ENCODE peak calls at places on chromosomes 5 and 9, in eight cellular contexts. One of them, this sample, is unnamed.

GRCh38 chr9:112443200-112443599 is 43.4 kb upstream of the KIAA1958 start:
- DNase-seq in fibroblast of lung: peak; percentile 16
- DNase-seq in naive thymus-derived CD4-positive, alpha-beta T cell: peak; percentile 16
- DNase-seq in vagina: no peak
- DNase-seq in lower lobe of right lung: no peak
- DNase-seq in aorta: no peak
- DNase-seq in Peyer's patch: no peak
- DNase-seq in tibial nerve: no peak
- DNase-seq in this sample: no peak

GRCh38 chr9:78406146-78406545 is 109.2 kb downstream of the PSAT1 start:
- DNase-seq in fibroblast of lung: peak; percentile 54
- DNase-seq in naive thymus-derived CD4-positive, alpha-beta T cell: no peak
- DNase-seq in vagina: no peak
- DNase-seq in lower lobe of right lung: no peak
- DNase-seq in aorta: no peak
- DNase-seq in Peyer's patch: no peak
- DNase-seq in tibial nerve: no peak
- DNase-seq in this sample: no peak

GRCh38 chr9:19120846-19121245 is 6.4 kb downstream of the PLIN2 start:
- DNase-seq in fibroblast of lung: no peak
- DNase-seq in naive thymus-derived CD4-positive, alpha-beta T cell: no peak
- DNase-seq in vagina: no peak
- DNase-seq in lower lobe of right lung: no peak
- DNase-seq in aorta: no peak
- DNase-seq in Peyer's patch: no peak
- DNase-seq in tibial nerve: no peak
- DNase-seq in this sample: no peak

GRCh38 chr5:66882592-66883227 is 286.5 kb downstream of the MAST4 start:
- DNase-seq in fibroblast of lung: peak; percentile 83
- DNase-seq in naive thymus-derived CD4-positive, alpha-beta T cell: no peak
- DNase-seq in vagina: no peak
- DNase-seq in lower lobe of right lung: no peak
- DNase-seq in aorta: no peak
- DNase-seq in Peyer's patch: no peak
- DNase-seq in tibial nerve: no peak
- DNase-seq in this sample: no peak

GRCh38 chr9:95189230-95190098 is 128.0 kb downstream of the FANCC start:
- DNase-seq in fibroblast of lung: peak; percentile 86
- DNase-seq in naive thymus-derived CD4-positive, alpha-beta T cell: no peak
- DNase-seq in vagina: no peak
- DNase-seq in lower lobe of right lung: no peak
- DNase-seq in aorta: peak; percentile 70
- DNase-seq in Peyer's patch: no peak
- DNase-seq in tibial nerve: no peak
- DNase-seq in this sample: no peak

GRCh38 chr9:27763831-27764230 is 190.6 kb upstream of the C9orf72 start:
- DNase-seq in fibroblast of lung: no peak
- DNase-seq in naive thymus-derived CD4-positive, alpha-beta T cell: no peak
- DNase-seq in vagina: no peak
- DNase-seq in lower lobe of right lung: no peak
- DNase-seq in aorta: no peak
- DNase-seq in Peyer's patch: no peak
- DNase-seq in tibial nerve: no peak
- DNase-seq in this sample: no peak

GRCh38 chr5:144122081-144122480 is 48.4 kb downstream of the YIPF5 start:
- DNase-seq in fibroblast of lung: peak; percentile 76
- DNase-seq in naive thymus-derived CD4-positive, alpha-beta T cell: no peak
- DNase-seq in vagina: no peak
- DNase-seq in lower lobe of right lung: no peak
- DNase-seq in aorta: no peak
- DNase-seq in Peyer's patch: no peak
- DNase-seq in tibial nerve: no peak
- DNase-seq in this sample: no peak

GRCh38 chr5:180159756-180160155 is 49.3 kb downstream of the RASGEF1C start:
- DNase-seq in fibroblast of lung: peak; percentile 28
- DNase-seq in naive thymus-derived CD4-positive, alpha-beta T cell: no peak
- DNase-seq in vagina: no peak
- DNase-seq in lower lobe of right lung: no peak
- DNase-seq in aorta: no peak
- DNase-seq in Peyer's patch: no peak
- DNase-seq in tibial nerve: no peak
- DNase-seq in this sample: no peak

GRCh38 chr9:63816742-63817621 is 1468.0 kb downstream of the FOXD4L5 start:
- DNase-seq in fibroblast of lung: peak; percentile 88
- DNase-seq in naive thymus-derived CD4-positive, alpha-beta T cell: peak; percentile 31
- DNase-seq in vagina: peak; percentile 96
- DNase-seq in lower lobe of right lung: peak; percentile 95
- DNase-seq in aorta: peak; percentile 90
- DNase-seq in Peyer's patch: peak; percentile 90
- DNase-seq in tibial nerve: peak; percentile 61
- DNase-seq in this sample: no peak

DNA sequence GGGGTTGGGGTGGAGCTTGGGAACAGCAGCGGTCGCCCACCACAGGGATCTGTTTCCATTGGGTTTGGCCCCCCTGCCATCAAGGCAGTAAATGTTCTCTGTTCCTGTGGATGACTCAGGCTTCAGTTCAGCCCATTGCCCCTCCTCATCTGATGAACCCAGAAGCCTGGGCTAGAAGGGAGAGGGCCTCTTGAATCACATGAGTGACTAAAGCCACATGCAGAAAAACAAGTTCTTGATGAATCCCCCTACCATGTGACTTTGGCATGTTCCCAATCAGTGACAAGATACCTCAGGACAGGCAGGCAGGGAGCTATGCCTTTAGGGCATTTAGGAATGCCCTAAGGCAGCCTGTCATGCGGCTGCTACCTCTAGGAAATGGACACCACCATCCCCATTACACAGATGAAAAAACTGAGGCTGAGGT is 2.5 kb downstream of the SH3PXD2B start:
- DNase-seq in fibroblast of lung: peak; percentile 88
- DNase-seq in naive thymus-derived CD4-positive, alpha-beta T cell: no peak
- DNase-seq in vagina: no peak
- DNase-seq in lower lobe of right lung: no peak
- DNase-seq in aorta: no peak
- DNase-seq in Peyer's patch: no peak
- DNase-seq in tibial nerve: no peak
- DNase-seq in this sample: no peak
- H3K27ac ChIP-seq in fibroblast of lung: no peak overlapping the region
- H3K27ac ChIP-seq in naive thymus-derived CD4-positive, alpha-beta T cell: no peak overlapping the region
- H3K27ac ChIP-seq in vagina: peak overlapping the region; percentile 97
- H3K27ac ChIP-seq in lower lobe of right lung: peak overlapping the region; percentile 53
- H3K27ac ChIP-seq in aorta: no peak overlapping the region
- H3K27ac ChIP-seq in Peyer's patch: no peak overlapping the region
- H3K27ac ChIP-seq in tibial nerve: peak overlapping the region; percentile 93
- H3K27ac ChIP-seq in this sample: peak overlapping the region; percentile 90

GRCh38 chr9:101274971-101275670 is 109.7 kb downstream of the BAAT start:
- DNase-seq in fibroblast of lung: no peak
- DNase-seq in naive thymus-derived CD4-positive, alpha-beta T cell: no peak
- DNase-seq in vagina: no peak
- DNase-seq in lower lobe of right lung: no peak
- DNase-seq in aorta: no peak
- DNase-seq in Peyer's patch: no peak
- DNase-seq in tibial nerve: no peak
- DNase-seq in this sample: no peak
- H3K27ac ChIP-seq in fibroblast of lung: no peak overlapping the region
- H3K27ac ChIP-seq in naive thymus-derived CD4-positive, alpha-beta T cell: no peak overlapping the region
- H3K27ac ChIP-seq in vagina: no peak overlapping the region
- H3K27ac ChIP-seq in lower lobe of right lung: no peak overlapping the region
- H3K27ac ChIP-seq in aorta: no peak overlapping the region
- H3K27ac ChIP-seq in Peyer's patch: no peak overlapping the region
- H3K27ac ChIP-seq in tibial nerve: no peak overlapping the region
- H3K27ac ChIP-seq in this sample: peak overlapping the region; percentile 70

DNA sequence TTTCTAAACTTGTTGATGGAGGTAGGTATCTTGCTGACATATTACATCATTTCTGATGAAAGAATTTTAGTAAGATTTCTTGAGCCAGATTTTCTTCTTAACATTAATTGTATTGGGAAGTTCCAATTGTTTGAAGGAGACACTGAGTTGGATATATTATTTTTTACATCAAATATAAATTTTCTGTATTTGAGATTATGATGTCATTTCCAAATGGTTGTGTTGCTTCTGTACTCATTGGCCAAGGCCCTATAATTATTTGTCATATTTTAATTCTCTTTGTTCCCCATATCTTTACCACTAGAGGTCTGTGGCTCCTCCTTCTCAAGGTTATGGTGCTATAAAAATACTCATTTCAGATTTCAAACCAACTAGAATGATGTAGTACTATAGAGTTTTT is 53.4 kb downstream of the ITGA1 start:
- DNase-seq in fibroblast of lung: no peak
- DNase-seq in naive thymus-derived CD4-positive, alpha-beta T cell: no peak
- DNase-seq in vagina: no peak
- DNase-seq in lower lobe of right lung: no peak
- DNase-seq in aorta: no peak
- DNase-seq in Peyer's patch: no peak
- DNase-seq in tibial nerve: no peak
- DNase-seq in this sample: no peak
- H3K27ac ChIP-seq in fibroblast of lung: no peak overlapping the region
- H3K27ac ChIP-seq in naive thymus-derived CD4-positive, alpha-beta T cell: no peak overlapping the region
- H3K27ac ChIP-seq in vagina: peak overlapping the region; percentile 68
- H3K27ac ChIP-seq in lower lobe of right lung: peak overlapping the region; percentile 38
- H3K27ac ChIP-seq in aorta: no peak overlapping the region
- H3K27ac ChIP-seq in Peyer's patch: no peak overlapping the region
- H3K27ac ChIP-seq in tibial nerve: peak overlapping the region; percentile 85
- H3K27ac ChIP-seq in this sample: no peak overlapping the region

GRCh38 chr5:38796739-38797108 is 49.1 kb upstream of the OSMR start:
- DNase-seq in fibroblast of lung: no peak
- DNase-seq in naive thymus-derived CD4-positive, alpha-beta T cell: no peak
- DNase-seq in vagina: no peak
- DNase-seq in lower lobe of right lung: no peak
- DNase-seq in aorta: no peak
- DNase-seq in Peyer's patch: no peak
- DNase-seq in tibial nerve: no peak
- DNase-seq in this sample: no peak
- H3K27ac ChIP-seq in fibroblast of lung: no peak overlapping the region
- H3K27ac ChIP-seq in naive thymus-derived CD4-positive, alpha-beta T cell: no peak overlapping the region
- H3K27ac ChIP-seq in vagina: peak overlapping the region; percentile 78
- H3K27ac ChIP-seq in lower lobe of right lung: peak overlapping the region; percentile 39
- H3K27ac ChIP-seq in aorta: no peak overlapping the region
- H3K27ac ChIP-seq in Peyer's patch: no peak overlapping the region
- H3K27ac ChIP-seq in tibial nerve: peak overlapping the region; percentile 81
- H3K27ac ChIP-seq in this sample: no peak overlapping the region

DNA sequence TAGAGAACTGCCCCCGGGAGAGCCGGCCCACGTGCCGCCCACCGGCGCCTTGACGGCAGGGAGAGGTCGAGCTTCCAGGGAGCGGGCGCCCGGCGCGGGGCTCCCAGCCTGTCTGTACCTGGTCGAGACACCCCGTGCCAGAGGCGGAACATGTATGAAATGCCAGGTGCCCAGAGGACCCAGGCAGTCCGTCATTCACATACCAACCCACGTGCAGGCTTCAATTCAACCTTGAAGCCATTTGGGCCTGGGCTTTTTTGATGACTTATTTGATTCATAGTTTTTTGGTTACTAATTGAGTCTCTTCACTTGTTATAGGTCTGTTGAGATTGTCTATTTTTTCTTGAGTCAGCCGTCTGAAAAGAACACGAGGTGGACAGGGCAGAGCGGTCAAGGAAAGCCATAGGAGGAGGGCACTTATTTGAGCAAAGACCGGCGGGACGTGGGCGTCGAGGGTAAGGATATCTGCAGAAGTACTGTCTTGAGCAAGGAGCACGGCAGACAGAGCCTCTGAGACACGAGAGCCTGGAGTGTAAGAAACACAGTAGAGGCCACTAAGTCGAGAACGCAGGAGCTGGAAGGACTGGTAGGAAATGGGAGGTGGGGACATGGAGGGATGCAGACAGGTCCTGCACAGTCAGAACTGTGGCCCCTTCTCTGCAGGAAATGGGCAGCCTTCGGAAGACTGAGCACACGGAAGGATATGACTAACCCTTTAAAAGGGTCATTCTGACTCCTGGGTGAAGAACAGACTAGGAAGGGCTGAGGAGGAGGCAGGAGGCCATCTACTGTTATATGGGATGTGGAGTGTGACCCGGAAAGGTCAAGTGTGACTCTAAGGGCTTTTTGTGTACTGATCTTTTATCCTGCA is 1.2 kb upstream of the CAMSAP1 start:
- DNase-seq in fibroblast of lung: no peak
- DNase-seq in naive thymus-derived CD4-positive, alpha-beta T cell: no peak
- DNase-seq in vagina: no peak
- DNase-seq in lower lobe of right lung: peak; percentile 59
- DNase-seq in aorta: peak; percentile 39
- DNase-seq in Peyer's patch: no peak
- DNase-seq in tibial nerve: no peak
- DNase-seq in this sample: no peak
- H3K27ac ChIP-seq in fibroblast of lung: no peak overlapping the region
- H3K27ac ChIP-seq in naive thymus-derived CD4-positive, alpha-beta T cell: peak overlapping the region; percentile 89
- H3K27ac ChIP-seq in vagina: peak overlapping the region; percentile 65
- H3K27ac ChIP-seq in lower lobe of right lung: peak overlapping the region; percentile 80
- H3K27ac ChIP-seq in aorta: no peak overlapping the region
- H3K27ac ChIP-seq in Peyer's patch: peak overlapping the region; percentile 87
- H3K27ac ChIP-seq in tibial nerve: peak overlapping the region; percentile 61
- H3K27ac ChIP-seq in this sample: peak overlapping the region; percentile 71

GRCh38 chr5:124604419-124604818 is 142.0 kb downstream of the ZNF608 start:
- DNase-seq in fibroblast of lung: no peak
- DNase-seq in naive thymus-derived CD4-positive, alpha-beta T cell: no peak
- DNase-seq in vagina: no peak
- DNase-seq in lower lobe of right lung: no peak
- DNase-seq in aorta: no peak
- DNase-seq in Peyer's patch: no peak
- DNase-seq in tibial nerve: no peak
- DNase-seq in this sample: no peak
- H3K27ac ChIP-seq in fibroblast of lung: no peak overlapping the region
- H3K27ac ChIP-seq in naive thymus-derived CD4-positive, alpha-beta T cell: no peak overlapping the region
- H3K27ac ChIP-seq in vagina: no peak overlapping the region
- H3K27ac ChIP-seq in lower lobe of right lung: no peak overlapping the region
- H3K27ac ChIP-seq in aorta: no peak overlapping the region
- H3K27ac ChIP-seq in Peyer's patch: no peak overlapping the region
- H3K27ac ChIP-seq in tibial nerve: no peak overlapping the region
- H3K27ac ChIP-seq in this sample: no peak overlapping the region